ENCODE peak calls at places on chromosomes 1 and 21, in eight cellular contexts. Y is activated T-cell treated with anti-CD3 and anti-CD28 coated beads for 1 hour; E is astrocyte of the spinal cord; B is activated effector memory CD4-positive, alpha-beta T cell treated with Interleukin-2 at 50 U/mL for 16 hours; J is Peyer's patch; Z is ovary; F is activated T-helper 9 cell treated with anti-CD3 and anti-CD28 coated beads, Interleukin-2, amount 50 U/mL, for 16 hours; I is A172. S is an unnamed sample.

GRCh38 chr1:87367549-87367948 is 38.9 kb downstream of the LMO4 start:
- DNase-seq in Y (no peak), E (no peak), B (no peak), J (no peak), Z (no peak), F (no peak), I (no peak), S (no peak)

GRCh38 chr1:3577300-3577699 is 34.0 kb downstream of the MEGF6 start:
- DNase-seq in Y (no peak), E (peak), B (no peak), J (no peak), Z (no peak), F (no peak), I (no peak), S (no peak)

GRCh38 chr1:207866471-207867135 is 44.3 kb downstream of the CD34 start:
- DNase-seq in Y (no peak), E (no peak), B (no peak), J (peak), Z (peak), F (no peak), I (no peak), S (peak)

GRCh38 chr1:190474587-190475305 is 2.9 kb downstream of the BRINP3 start:
- DNase-seq in Y (no peak), E (peak), B (no peak), J (no peak), Z (no peak), F (no peak), I (no peak), S (peak)

GRCh38 chr1:248858096-248858890 is 592 bp downstream of the ZNF692 start:
- DNase-seq in Y (no peak), E (peak), B (peak), J (peak), Z (peak), F (peak), I (peak), S (no peak)

GRCh38 chr1:14576155-14576554 is 22.3 kb upstream of the KAZN start:
- DNase-seq in Y (no peak), E (no peak), B (no peak), J (no peak), Z (no peak), F (no peak), I (no peak), S (no peak)

GRCh38 chr1:46784666-46785065 is 14.2 kb upstream of the CYP4B1 start:
- DNase-seq in Y (no peak), E (no peak), B (no peak), J (no peak), Z (no peak), F (no peak), I (no peak), S (no peak)

GRCh38 chr1:152473887-152474537 is 36.6 kb upstream of the LCE5A start:
- DNase-seq in Y (no peak), E (no peak), B (no peak), J (no peak), Z (no peak), F (no peak), I (no peak), S (no peak)

GRCh38 chr21:34534522-34534921 is 22.5 kb upstream of the KCNE1 start:
- DNase-seq in Y (no peak), E (peak), B (no peak), J (no peak), Z (no peak), F (no peak), I (peak), S (no peak)

GRCh38 chr1:68969430-68969829 is 472.5 kb upstream of the DEPDC1 start:
- DNase-seq in Y (no peak), E (peak), B (no peak), J (no peak), Z (no peak), F (no peak), I (peak), S (no peak)

GRCh38 chr1:76993036-76993435 is 125.8 kb downstream of the ST6GALNAC5 start:
- DNase-seq in Y (no peak), E (no peak), B (no peak), J (no peak), Z (no peak), F (no peak), I (no peak), S (no peak)

GRCh38 chr1:172041689-172042088 is 200.4 kb downstream of the DNM3 start:
- DNase-seq in Y (no peak), E (peak), B (no peak), J (no peak), Z (no peak), F (no peak), I (peak), S (no peak)

GRCh38 chr1:7594002-7594713 is 176.9 kb upstream of the VAMP3 start:
- DNase-seq in Y (no peak), E (no peak), B (no peak), J (no peak), Z (no peak), F (no peak), I (no peak), S (no peak)

GRCh38 chr21:42151148-42152074 is 67.5 kb upstream of the ABCG1 start:
- DNase-seq in Y (no peak), E (no peak), B (no peak), J (no peak), Z (no peak), F (no peak), I (no peak), S (no peak)

GRCh38 chr1:170560681-170561285 is 28.8 kb downstream of the GORAB start:
- DNase-seq in Y (no peak), E (no peak), B (no peak), J (no peak), Z (no peak), F (no peak), I (no peak), S (no peak)

GRCh38 chr1:67958472-67958871 is 92.0 kb downstream of the DIRAS3 start:
- DNase-seq in Y (no peak), E (no peak), B (no peak), J (no peak), Z (no peak), F (no peak), I (no peak), S (no peak)

GRCh38 chr1:68121536-68121935 is 71.1 kb upstream of the DIRAS3 start:
- DNase-seq in Y (no peak), E (peak), B (no peak), J (no peak), Z (no peak), F (no peak), I (peak), S (no peak)

GRCh38 chr1:193589597-193590040 is 403.2 kb upstream of the B3GALT2 start:
- DNase-seq in Y (no peak), E (peak), B (no peak), J (no peak), Z (peak), F (no peak), I (peak), S (no peak)

GRCh38 chr1:212903664-212904063 is 45.6 kb downstream of the FLVCR1 start:
- DNase-seq in Y (no peak), E (no peak), B (no peak), J (no peak), Z (no peak), F (no peak), I (no peak), S (no peak)

GRCh38 chr1:213650603-213651002 is 337.2 kb upstream of the PROX1 start:
- DNase-seq in Y (no peak), E (no peak), B (no peak), J (no peak), Z (no peak), F (no peak), I (no peak), S (no peak)

GRCh38 chr1:48530727-48531351 is 58.8 kb upstream of the SPATA6 start:
- DNase-seq in Y (no peak), E (peak), B (no peak), J (no peak), Z (no peak), F (no peak), I (peak), S (no peak)

GRCh38 chr1:199733125-199733524 is 294.4 kb upstream of the NR5A2 start:
- DNase-seq in Y (no peak), E (no peak), B (no peak), J (no peak), Z (no peak), F (no peak), I (no peak), S (no peak)

GRCh38 chr1:204080163-204080903 is 7.4 kb downstream of the SOX13 start:
- DNase-seq in Y (no peak), E (peak), B (no peak), J (peak), Z (peak), F (no peak), I (peak), S (peak)

GRCh38 chr1:26538480-26539412 is 9.2 kb downstream of the RPS6KA1 start:
- DNase-seq in Y (no peak), E (no peak), B (peak), J (peak), Z (no peak), F (peak), I (peak), S (no peak)

GRCh38 chr1:46616277-46617107 is at the start of gene MOB3C:
- DNase-seq in Y (peak), E (peak), B (peak), J (peak), Z (peak), F (peak), I (peak), S (peak)

GRCh38 chr1:89821322-89822108 is 683 bp downstream of the LRRC8D start:
- DNase-seq in Y (peak), E (peak), B (peak), J (peak), Z (peak), F (peak), I (peak), S (peak)

GRCh38 chr1:200372095-200372884 is 37.5 kb downstream of the ZNF281 start:
- DNase-seq in Y (no peak), E (peak), B (no peak), J (no peak), Z (no peak), F (no peak), I (peak), S (no peak)

GRCh38 chr1:29870621-29871020 is 634.3 kb downstream of the PTPRU start:
- DNase-seq in Y (no peak), E (no peak), B (no peak), J (no peak), Z (no peak), F (no peak), I (no peak), S (no peak)

GRCh38 chr21:28754127-28754611 is 238.5 kb downstream of the LTN1 start:
- DNase-seq in Y (no peak), E (peak), B (no peak), J (no peak), Z (no peak), F (no peak), I (peak), S (no peak)

GRCh38 chr1:200184196-200184595 is 156.7 kb downstream of the NR5A2 start:
- DNase-seq in Y (no peak), E (peak), B (no peak), J (no peak), Z (no peak), F (no peak), I (peak), S (no peak)

GRCh38 chr1:51058863-51059262 is 43.2 kb upstream of the C1orf185 start:
- DNase-seq in Y (no peak), E (no peak), B (no peak), J (no peak), Z (no peak), F (no peak), I (no peak), S (no peak)

GRCh38 chr21:41743321-41744027 is 23.4 kb downstream of the RIPK4 start:
- DNase-seq in Y (no peak), E (no peak), B (no peak), J (no peak), Z (no peak), F (no peak), I (no peak), S (no peak)

GRCh38 chr1:47963568-47963973 is 33.6 kb downstream of the TRABD2B start:
- DNase-seq in Y (no peak), E (no peak), B (no peak), J (no peak), Z (no peak), F (no peak), I (no peak), S (no peak)

GRCh38 chr1:46724991-46725735 is 6.2 kb upstream of the EFCAB14 start:
- DNase-seq in Y (peak), E (peak), B (peak), J (peak), Z (peak), F (peak), I (peak), S (peak)

GRCh38 chr1:199002670-199003069 is 363.8 kb downstream of the PTPRC start:
- DNase-seq in Y (no peak), E (peak), B (no peak), J (no peak), Z (no peak), F (no peak), I (no peak), S (no peak)

GRCh38 chr1:183185941-183186490 is at the start of gene LAMC2:
- DNase-seq in Y (no peak), E (peak), B (no peak), J (no peak), Z (peak), F (no peak), I (peak), S (peak)

GRCh38 chr1:29237906-29238600 is 1.7 kb downstream of the PTPRU start:
- DNase-seq in Y (no peak), E (peak), B (no peak), J (no peak), Z (peak), F (no peak), I (no peak), S (no peak)

GRCh38 chr1:36321119-36321951 is 2.1 kb downstream of the EVA1B start:
- DNase-seq in Y (no peak), E (peak), B (no peak), J (no peak), Z (peak), F (no peak), I (no peak), S (no peak)

GRCh38 chr1:39387452-39387851 is 104.0 kb upstream of the BMP8A start:
- DNase-seq in Y (no peak), E (peak), B (no peak), J (no peak), Z (no peak), F (no peak), I (peak), S (no peak)